ENCODE peak calls at places on chromosomes 12 and 14, in seven cellular contexts. S, L, O, Q, Y, G and X are unnamed samples.
A peak's percentile ranks its signal among the peaks of the same experiment; 100 is the strongest.

GRCh38 chr14:104302794-104303405 is 164.5 kb downstream of the KIF26A start:
- DNase-seq in L (no peak), Y (no peak), Q (no peak), O (no peak), G (no peak), S (no peak), X (no peak)

GRCh38 chr14:78758333-78758732 is 588.2 kb downstream of the NRXN3 start:
- DNase-seq in G (peak; percentile 51), Q (no peak), S (peak; percentile 37), Y (no peak), O (peak; percentile 84), L (no peak), X (peak; percentile 5)

GRCh38 chr12:9379023-9379742 is 171.0 kb upstream of the PZP start:
- DNase-seq in G (no peak), O (no peak), Q (no peak), L (no peak), Y (no peak), S (no peak), X (no peak)

GRCh38 chr14:89908712-89909450 is 45.6 kb downstream of the EFCAB11 start:
- DNase-seq in Y (no peak), L (no peak), S (no peak), G (no peak), O (no peak), Q (no peak), X (no peak)

GRCh38 chr12:107319536-107320030 is 226.2 kb upstream of the CRY1 start:
- DNase-seq in S (no peak), O (no peak), G (peak; percentile 32), Y (no peak), L (no peak), Q (no peak), X (no peak)

GRCh38 chr12:25768151-25768550 is 190.3 kb upstream of the RASSF8 start:
- DNase-seq in S (no peak), L (no peak), G (no peak), Q (no peak), Y (no peak), O (no peak), X (no peak)

GRCh38 chr12:75116611-75117010 is 93.0 kb downstream of the KCNC2 start:
- DNase-seq in L (no peak), Y (no peak), S (no peak), Q (no peak), G (no peak), O (peak; percentile 24), X (no peak)

GRCh38 chr14:102772781-102773570 is 4.3 kb upstream of the TRAF3 start:
- DNase-seq in Q (peak; percentile 62), S (peak; percentile 34), Y (no peak), O (no peak), G (no peak), L (no peak), X (no peak)

GRCh38 chr12:116803018-116803736 is 65.1 kb downstream of the RNFT2 start:
- DNase-seq in Y (peak; percentile 80), Q (no peak), O (no peak), L (no peak), G (no peak), S (no peak), X (peak; percentile 21)

GRCh38 chr12:95982602-95983001 is 13.5 kb downstream of the HAL start:
- DNase-seq in Y (no peak), Q (no peak), L (no peak), S (no peak), G (no peak), O (no peak), X (no peak)

GRCh38 chr14:23248601-23249000 is 10.9 kb downstream of the RNF212B start:
- DNase-seq in Q (no peak), O (no peak), S (no peak), L (no peak), G (no peak), Y (no peak), X (no peak)

GRCh38 chr14:84108746-84109457 is 1421.0 kb upstream of the FLRT2 start:
- DNase-seq in S (no peak), G (no peak), O (no peak), L (no peak), Y (no peak), Q (no peak), X (no peak)

GRCh38 chr14:28661171-28661772 is 105.3 kb upstream of the FOXG1 start:
- DNase-seq in L (no peak), Q (peak; percentile 32), S (peak; percentile 92), O (no peak), Y (no peak), G (no peak), X (no peak)